ENCODE peak calls at places on chromosomes 13 and 19, in four cellular contexts. K, P, N and I are unnamed samples.

GRCh38 chr19:13693933-13694332 is 70.4 kb upstream of the MRI1 start:
- DNase-seq in P (no peak), N (no peak), K (no peak), I (peak; percentile 60)

GRCh38 chr13:102091231-102091630 is 310.6 kb downstream of the FGF14 start:
- DNase-seq in N (peak; percentile 14), K (no peak), P (no peak), I (no peak)

GRCh38 chr19:4375620-4376228 is 24.6 kb downstream of the SH3GL1 start:
- DNase-seq in P (peak; percentile 35), N (peak; percentile 89), K (no peak), I (no peak)

GRCh38 chr19:5587661-5588060 is 19.9 kb upstream of the TINCR start:
- DNase-seq in P (no peak), N (no peak), K (no peak), I (no peak)

GRCh38 chr13:90867336-90867683 is 480.2 kb upstream of the MIR17HG start:
- DNase-seq in K (peak; percentile 19), N (peak; percentile 67), P (peak; percentile 2), I (peak; percentile 53)

GRCh38 chr19:27905074-27905473 is 1307.9 kb downstream of the UQCRFS1 start:
- DNase-seq in K (no peak), P (no peak), N (no peak), I (no peak)

GRCh38 chr19:53780506-53780905 is 43.6 kb downstream of the NLRP12 start:
- DNase-seq in N (no peak), K (no peak), P (no peak), I (no peak)

GRCh38 chr19:35309481-35310279 is 17.7 kb downstream of the MAG start:
- DNase-seq in N (no peak), K (no peak), P (no peak), I (no peak)

GRCh38 chr13:87669379-87669978 is 1.7 kb upstream of the SLITRK5 start:
- DNase-seq in N (peak; percentile 35), K (no peak), P (peak; percentile 41), I (peak; percentile 80)

GRCh38 chr19:5046339-5047039 is 77.6 kb downstream of the KDM4B start:
- DNase-seq in P (peak; percentile 40), K (no peak), N (peak; percentile 85), I (peak; percentile 98)

GRCh38 chr19:1046836-1047695 is 7.2 kb downstream of the ABCA7 start:
- DNase-seq in P (no peak), N (no peak), K (no peak), I (no peak)

GRCh38 chr19:55256562-55257460 is 2.0 kb downstream of the PPP6R1 start:
- DNase-seq in K (no peak), P (no peak), N (no peak), I (no peak)

GRCh38 chr19:17448190-17448967 is at the start of gene TMEM221:
- DNase-seq in K (peak; percentile 72), P (no peak), N (peak; percentile 13), I (no peak)

GRCh38 chr19:1954547-1954946 is 13.6 kb downstream of the CSNK1G2 start:
- DNase-seq in N (no peak), P (no peak), K (no peak), I (no peak)

GRCh38 chr19:10339977-10340376 is 553 bp upstream of the ICAM3 start:
- DNase-seq in N (no peak), K (no peak), P (no peak), I (no peak)

GRCh38 chr19:33388231-33388816 is 14.8 kb downstream of the CEBPG start:
- DNase-seq in P (peak; percentile 10), K (no peak), N (no peak), I (no peak)

GRCh38 chr19:6023085-6023682 is 45.2 kb upstream of the RANBP3 start:
- DNase-seq in N (peak; percentile 47), P (no peak), K (no peak), I (no peak)

GRCh38 chr19:48681127-48681470 is 8.3 kb upstream of the NTN5 start:
- DNase-seq in P (no peak), N (peak; percentile 99), K (no peak), I (no peak)

GRCh38 chr19:4911786-4912672 is 2.7 kb downstream of the UHRF1 start:
- DNase-seq in K (peak; percentile 76), N (peak; percentile 100), P (peak; percentile 27), I (peak; percentile 21)

GRCh38 chr13:40776681-40777165 is 5.7 kb upstream of the MRPS31 start:
- DNase-seq in K (peak; percentile 70), P (no peak), N (no peak), I (no peak)

GRCh38 chr19:37933965-37934364 is 27.0 kb downstream of the SIPA1L3 start:
- DNase-seq in P (peak; percentile 14), N (peak; percentile 18), K (no peak), I (no peak)

GRCh38 chr19:29385191-29385795 is 140.5 kb upstream of the VSTM2B start:
- DNase-seq in P (no peak), K (no peak), N (no peak), I (no peak)

GRCh38 chr19:52535831-52536800 is 8.6 kb downstream of the ZNF808 start:
- DNase-seq in N (peak; percentile 68), K (peak; percentile 93), P (no peak), I (peak; percentile 60)

GRCh38 chr19:4977299-4978174 is 8.6 kb downstream of the KDM4B start:
- DNase-seq in N (peak; percentile 87), P (peak; percentile 67), K (no peak), I (peak; percentile 43)

GRCh38 chr19:741506-742131 is 9.3 kb upstream of the MISP start:
- DNase-seq in K (no peak), N (no peak), P (no peak), I (peak; percentile 30)

GRCh38 chr13:29595380-29596063 is at the start of gene SLC7A1:
- DNase-seq in P (peak; percentile 54), N (peak; percentile 71), K (peak; percentile 86), I (peak; percentile 89)

GRCh38 chr13:63408227-63409202 is 1992.9 kb upstream of the PCDH20 start:
- DNase-seq in P (peak; percentile 3), N (no peak), K (no peak), I (peak; percentile 24)

GRCh38 chr13:74641586-74641985 is 507.4 kb upstream of the KLF12 start:
- DNase-seq in P (no peak), N (peak; percentile 3), K (no peak), I (no peak)

GRCh38 chr19:12314553-12314952 is 18.9 kb downstream of the ZNF563 start:
- DNase-seq in P (no peak), N (no peak), K (no peak), I (no peak)

GRCh38 chr13:73303858-73304257 is 245.1 kb downstream of the KLF5 start:
- DNase-seq in P (no peak), N (peak; percentile 42), K (no peak), I (no peak)